ENCODE peak calls at places on chromosome 6, in seven cellular contexts. G is HFF-Myc, S is fibroblast of villous mesenchyme, F is type B pancreatic cell, A is gastrocnemius medialis, O is glutamatergic neuron, V is kidney epithelial cell. U is an unnamed sample.

GRCh38 chr6:109465772-109466171 is 10.2 kb upstream of the MICAL1 start:
- DNase-seq in G (no peak), S (no peak), F (no peak), A (no peak), O (no peak), V (no peak), U (no peak)

GRCh38 chr6:148513145-148514071 is 170.8 kb downstream of the SASH1 start:
- DNase-seq in G (peak; percentile 83), S (peak; percentile 69), F (no peak), A (no peak), O (no peak), V (no peak), U (peak; percentile 40)

GRCh38 chr6:84033523-84034451 is at the start of gene MRAP2:
- DNase-seq in G (no peak), S (no peak), F (no peak), A (no peak), O (peak; percentile 68), V (no peak), U (peak; percentile 17)

GRCh38 chr6:19723533-19723932 is 113.6 kb upstream of the ID4 start:
- DNase-seq in G (peak; percentile 84), S (peak; percentile 81), F (no peak), A (no peak), O (no peak), V (no peak), U (no peak)

GRCh38 chr6:75752365-75752764 is 3.3 kb downstream of the MYO6 start:
- DNase-seq in G (no peak), S (no peak), F (no peak), A (no peak), O (no peak), V (no peak), U (no peak)

GRCh38 chr6:165274611-165275010 is 34.8 kb downstream of the C6orf118 start:
- DNase-seq in G (no peak), S (no peak), F (no peak), A (no peak), O (no peak), V (no peak), U (no peak)

GRCh38 chr6:144758602-144759001 is 473.5 kb downstream of the UTRN start:
- DNase-seq in G (no peak), S (peak; percentile 26), F (no peak), A (no peak), O (no peak), V (no peak), U (no peak)

GRCh38 chr6:33314943-33315752 is 1.3 kb upstream of the TAPBP start:
- DNase-seq in G (no peak), S (peak; percentile 24), F (no peak), A (no peak), O (no peak), V (no peak), U (peak; percentile 75)

GRCh38 chr6:135270676-135271536 is 89.8 kb downstream of the MYB start:
- DNase-seq in G (no peak), S (peak; percentile 26), F (no peak), A (no peak), O (no peak), V (no peak), U (no peak)

GRCh38 chr6:28105286-28105685 is 19.1 kb upstream of the ZSCAN16 start:
- DNase-seq in G (no peak), S (peak; percentile 18), F (no peak), A (no peak), O (no peak), V (no peak), U (no peak)

GRCh38 chr6:50899306-50899840 is 80.7 kb downstream of the TFAP2B start:
- DNase-seq in G (no peak), S (no peak), F (no peak), A (no peak), O (no peak), V (no peak), U (no peak)

GRCh38 chr6:104855507-104855906 is 4.2 kb downstream of the HACE1 start:
- DNase-seq in G (peak; percentile 17), S (peak; percentile 54), F (no peak), A (no peak), O (no peak), V (no peak), U (no peak)

GRCh38 chr6:141752677-141753076 is 380.0 kb upstream of the GJE1 start:
- DNase-seq in G (no peak), S (peak; percentile 11), F (no peak), A (no peak), O (no peak), V (no peak), U (no peak)

GRCh38 chr6:9532621-9533557 is 882.0 kb downstream of the TFAP2A start:
- DNase-seq in G (no peak), S (peak; percentile 64), F (no peak), A (no peak), O (no peak), V (no peak), U (no peak)

GRCh38 chr6:103273048-103273447 is 1586.7 kb downstream of the HACE1 start:
- DNase-seq in G (no peak), S (no peak), F (no peak), A (no peak), O (no peak), V (no peak), U (no peak)

GRCh38 chr6:43926644-43927524 is 156.9 kb downstream of the VEGFA start:
- DNase-seq in G (no peak), S (peak; percentile 98), F (no peak), A (no peak), O (peak; percentile 62), V (peak; percentile 95), U (no peak)

GRCh38 chr6:43924222-43924702 is 154.3 kb downstream of the VEGFA start:
- DNase-seq in G (no peak), S (no peak), F (no peak), A (no peak), O (no peak), V (no peak), U (no peak)

GRCh38 chr6:43930440-43931154 is 160.6 kb downstream of the VEGFA start:
- DNase-seq in G (no peak), S (no peak), F (no peak), A (no peak), O (no peak), V (no peak), U (no peak)

GRCh38 chr6:43929511-43929910 is 159.5 kb downstream of the VEGFA start:
- DNase-seq in G (no peak), S (no peak), F (no peak), A (no peak), O (no peak), V (no peak), U (no peak)

GRCh38 chr6:43927525-43928210 is 157.7 kb downstream of the VEGFA start:
- DNase-seq in G (no peak), S (no peak), F (no peak), A (no peak), O (no peak), V (no peak), U (no peak)
- TF ChIP-seq CTCF in G (no peak), S (no peak), F (no peak), A (no peak), O (no peak), V (no peak), U (no peak)

GRCh38 chr6:17589402-17590116 is 10.5 kb upstream of the FAM8A1 start:
- DNase-seq in G (peak; percentile 78), S (peak; percentile 70), F (no peak), A (no peak), O (no peak), V (peak; percentile 93), U (no peak)

GRCh38 chr6:17583811-17584210 is 16.3 kb upstream of the FAM8A1 start:
- DNase-seq in G (no peak), S (peak; percentile 52), F (no peak), A (no peak), O (no peak), V (no peak), U (no peak)

GRCh38 chr6:17584241-17584803 is 15.8 kb upstream of the FAM8A1 start:
- DNase-seq in G (peak; percentile 66), S (peak; percentile 86), F (no peak), A (peak; percentile 33), O (no peak), V (no peak), U (no peak)

GRCh38 chr6:17588011-17588410 is 12.1 kb upstream of the FAM8A1 start:
- DNase-seq in G (no peak), S (no peak), F (no peak), A (no peak), O (no peak), V (no peak), U (no peak)

DNA sequence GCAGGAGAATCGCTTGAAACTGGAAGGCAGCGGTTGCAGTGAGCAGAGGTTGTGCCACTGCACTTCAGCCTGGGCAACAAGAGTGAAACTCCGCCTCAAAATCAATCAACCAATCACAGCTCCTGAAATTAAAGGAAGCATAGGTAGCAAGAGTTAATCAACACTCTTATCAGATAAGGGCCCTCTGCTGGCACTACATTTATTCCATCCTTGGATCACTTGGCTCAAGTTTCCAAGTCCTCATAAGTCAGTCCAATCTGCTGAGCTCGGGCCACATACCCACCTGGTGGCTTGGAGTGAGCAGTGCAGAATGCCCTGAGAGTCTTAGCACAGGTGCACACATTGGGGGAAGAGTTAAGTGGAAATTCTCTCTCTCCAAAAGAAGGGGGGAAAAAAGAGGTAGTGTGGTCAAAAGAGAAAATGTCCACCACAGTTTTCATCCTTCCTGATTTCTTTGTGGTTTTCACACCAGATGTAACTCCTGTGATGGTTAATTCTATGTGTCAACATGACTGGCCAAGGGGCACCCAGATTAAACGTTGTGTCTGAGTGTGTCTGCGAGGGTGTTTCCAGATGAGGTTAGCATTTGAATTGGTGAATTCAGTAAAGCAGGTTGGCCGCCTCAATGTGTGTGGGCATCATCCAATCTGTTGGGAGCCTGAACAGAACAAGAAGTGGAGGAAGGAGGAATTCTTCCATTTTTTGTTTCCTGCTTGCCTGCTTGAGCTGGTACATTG is 14.2 kb upstream of the FAM8A1 start:
- DNase-seq in G (no peak), S (no peak), F (no peak), A (no peak), O (no peak), V (no peak), U (no peak)
- TF ChIP-seq CTCF in G (no peak), S (peak; percentile 6), F (peak; percentile 37), A (no peak), O (peak; percentile 32), V (peak; percentile 36), U (no peak)

GRCh38 chr6:2209226-2209809 is 36.1 kb downstream of the GMDS start:
- DNase-seq in G (no peak), S (peak; percentile 25), F (no peak), A (no peak), O (peak; percentile 53), V (no peak), U (peak; percentile 45)
- TF ChIP-seq CTCF in G (peak; percentile 70), S (peak; percentile 62), F (peak; percentile 64), A (no peak), O (peak; percentile 53), V (peak; percentile 71), U (peak; percentile 43)

DNA sequence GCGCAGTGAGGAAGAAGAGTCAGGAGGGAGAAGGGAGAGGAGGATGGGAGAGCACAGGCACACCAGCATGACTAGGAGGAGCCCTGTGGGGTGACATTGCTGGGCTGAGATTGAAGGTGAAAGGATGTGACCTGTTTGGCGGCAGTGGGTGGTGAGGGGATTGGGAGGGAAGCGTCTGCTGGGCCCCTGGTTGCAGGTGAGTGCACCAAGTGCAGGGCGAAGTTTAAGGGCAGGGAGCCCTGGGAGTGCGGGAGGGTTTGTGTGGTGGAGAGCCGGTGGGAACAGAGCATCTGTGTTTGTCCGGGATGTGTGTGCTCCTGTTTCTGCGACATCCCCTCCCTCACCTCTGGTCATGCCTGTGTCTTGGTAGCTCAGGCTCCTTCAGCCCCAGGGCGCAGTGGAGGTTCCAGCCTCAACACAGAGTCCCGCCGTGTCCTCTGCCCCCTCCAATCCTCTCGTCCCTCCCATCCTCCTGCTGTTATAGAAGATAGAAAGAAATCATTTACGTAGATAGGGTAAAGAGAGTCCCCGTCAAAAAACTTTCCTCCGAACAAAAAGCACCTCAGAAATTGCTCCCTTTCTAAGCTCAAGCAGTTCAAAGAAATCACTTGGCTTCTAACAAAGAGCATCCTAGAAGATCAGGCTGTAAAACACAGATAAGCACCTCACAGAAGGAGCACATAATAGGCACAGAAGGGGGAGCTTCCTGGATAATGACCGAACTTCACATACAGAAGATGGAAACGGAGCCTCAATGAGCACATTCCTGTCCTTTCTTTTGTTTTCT is 25.0 kb downstream of the ULBP1 start:
- DNase-seq in G (no peak), S (no peak), F (no peak), A (no peak), O (no peak), V (no peak), U (no peak)
- TF ChIP-seq CTCF in G (no peak), S (no peak), F (no peak), A (no peak), O (no peak), V (no peak), U (no peak)